ENCODE peak calls at places on chromosomes 7 and 10, in five cellular contexts. E is activated T-helper 1 cell treated with anti-CD3 and anti-CD28 coated beads, Interleukin-12 subunit alpha, Interleukin-12 subunit beta, Interleukin-2, Interleukin-4 antibody, amounts not matched to agents 30 ng/mL and 10 ng/mL and 1 ng/mL, durations not matched to agents 14 hours and 24 hours and 36 hours; W is stimulated activated effector memory CD8-positive, alpha-beta T cell treated with anti-CD3 and anti-CD28 coated beads, Interleukin-12 subunit alpha, Interleukin-12 subunit beta, amount 100 ng/mL, for 72 hours; S is progenitor cell of endocrine pancreas; B is ELR. G is an unnamed sample.

GRCh38 chr7:154794147-154794780 is 208.7 kb downstream of the PAXIP1 start:
- DNase-seq in E (no peak), W (no peak), S (peak), B (no peak), G (peak)

GRCh38 chr7:70208236-70209063 is 610.2 kb downstream of the AUTS2 start:
- DNase-seq in E (no peak), W (no peak), S (no peak), B (no peak), G (no peak)

GRCh38 chr7:151310578-151310977 is 31.0 kb upstream of the NUB1 start:
- DNase-seq in E (no peak), W (no peak), S (no peak), B (peak), G (no peak)

GRCh38 chr10:115049957-115050356 is 43.2 kb upstream of the ATRNL1 start:
- DNase-seq in E (no peak), W (no peak), S (no peak), B (peak), G (no peak)

GRCh38 chr10:21379143-21379542 is 146.3 kb downstream of the SKIDA1 start:
- DNase-seq in E (no peak), W (no peak), S (no peak), B (no peak), G (no peak)

GRCh38 chr7:34486371-34486770 is 171.6 kb upstream of the NPSR1 start:
- DNase-seq in E (no peak), W (no peak), S (no peak), B (no peak), G (no peak)

GRCh38 chr10:70508912-70509366 is 30.4 kb downstream of the PALD1 start:
- DNase-seq in E (no peak), W (no peak), S (no peak), B (peak), G (peak)

GRCh38 chr10:58851606-58852005 is 324.8 kb upstream of the PHYHIPL start:
- DNase-seq in E (no peak), W (no peak), S (no peak), B (peak), G (no peak)

GRCh38 chr10:32104622-32105509 is 48.6 kb upstream of the KIF5B start:
- DNase-seq in E (no peak), W (no peak), S (no peak), B (peak), G (no peak)

GRCh38 chr7:75981450-75982305 is 12.7 kb downstream of the TMEM120A start:
- DNase-seq in E (no peak), W (no peak), S (no peak), B (no peak), G (no peak)

GRCh38 chr7:31633894-31634494 is 53.0 kb upstream of the PPP1R17 start:
- DNase-seq in E (no peak), W (no peak), S (peak), B (peak), G (peak)

GRCh38 chr7:130216025-130216424 is 8.4 kb downstream of the SSMEM1 start:
- DNase-seq in E (no peak), W (no peak), S (no peak), B (no peak), G (no peak)

GRCh38 chr7:137592232-137592896 is 248.8 kb upstream of the PTN start:
- DNase-seq in E (no peak), W (no peak), S (peak), B (peak), G (peak)

GRCh38 chr10:114539623-114540022 is 118.5 kb downstream of the ABLIM1 start:
- DNase-seq in E (no peak), W (no peak), S (no peak), B (no peak), G (no peak)

GRCh38 chr7:90771281-90771680 is 175.2 kb downstream of the CDK14 start:
- DNase-seq in E (no peak), W (no peak), S (no peak), B (peak), G (no peak)

GRCh38 chr7:81267508-81267907 is 348.7 kb upstream of the SEMA3C start:
- DNase-seq in E (no peak), W (no peak), S (no peak), B (peak), G (no peak)